ENCODE peak calls at places on chromosome X, in four cellular contexts. One of them, this sample, is unnamed.

GRCh38 chrX:107773206-107773605 is 2.4 kb downstream of the TSC22D3 start:
- DNase-seq in GM23338: peak
- DNase-seq in GM23248: no peak
- DNase-seq in astrocyte: no peak
- DNase-seq in this sample: no peak

GRCh38 chrX:141185366-141185765 is 8.4 kb upstream of the LDOC1 start:
- DNase-seq in GM23338: no peak
- DNase-seq in GM23248: no peak
- DNase-seq in astrocyte: no peak
- DNase-seq in this sample: no peak

GRCh38 chrX:38811515-38812239 is 10.4 kb downstream of the MID1IP1 start:
- DNase-seq in GM23248: no peak
- DNase-seq in GM23338: no peak
- DNase-seq in astrocyte: peak
- DNase-seq in this sample: no peak

GRCh38 chrX:17967888-17968287 is 106.8 kb upstream of the RAI2 start:
- DNase-seq in astrocyte: no peak
- DNase-seq in GM23248: no peak
- DNase-seq in GM23338: peak
- DNase-seq in this sample: no peak

GRCh38 chrX:46330981-46331380 is 214.2 kb downstream of the ZNF674 start:
- DNase-seq in astrocyte: no peak
- DNase-seq in GM23338: no peak
- DNase-seq in GM23248: no peak
- DNase-seq in this sample: no peak

GRCh38 chrX:30561191-30561590 is 16.4 kb downstream of the TASL start:
- DNase-seq in GM23248: no peak
- DNase-seq in GM23338: no peak
- DNase-seq in astrocyte: no peak
- DNase-seq in this sample: no peak

GRCh38 chrX:134004038-134004437 is 18.6 kb upstream of the GPC3 start:
- DNase-seq in GM23338: no peak
- DNase-seq in astrocyte: peak
- DNase-seq in GM23248: peak
- DNase-seq in this sample: no peak

GRCh38 chrX:46979340-46979739 is 67.1 kb downstream of the JADE3 start:
- DNase-seq in GM23338: no peak
- DNase-seq in GM23248: peak
- DNase-seq in astrocyte: peak
- DNase-seq in this sample: no peak

GRCh38 chrX:83508006-83508405 is at the start of gene POU3F4:
- DNase-seq in GM23248: peak
- DNase-seq in GM23338: peak
- DNase-seq in astrocyte: peak
- DNase-seq in this sample: no peak

GRCh38 chrX:120536056-120536455 is 24.7 kb downstream of the CUL4B start:
- DNase-seq in astrocyte: no peak
- DNase-seq in GM23248: no peak
- DNase-seq in GM23338: no peak
- DNase-seq in this sample: no peak

GRCh38 chrX:139834879-139835278 is 98.0 kb downstream of the ATP11C start:
- DNase-seq in astrocyte: no peak
- DNase-seq in GM23248: no peak
- DNase-seq in GM23338: no peak
- DNase-seq in this sample: no peak

GRCh38 chrX:1170243-1170642 is 42.2 kb downstream of the CRLF2 start:
- DNase-seq in GM23338: no peak
- DNase-seq in astrocyte: no peak
- DNase-seq in GM23248: no peak
- DNase-seq in this sample: no peak

GRCh38 chrX:45712067-45712466 is 511.4 kb upstream of the DIPK2B start:
- DNase-seq in GM23338: no peak
- DNase-seq in GM23248: peak
- DNase-seq in astrocyte: peak
- DNase-seq in this sample: no peak

GRCh38 chrX:110914281-110914680 is 118.7 kb upstream of the CHRDL1 start:
- DNase-seq in GM23248: no peak
- DNase-seq in astrocyte: peak
- DNase-seq in GM23338: no peak
- DNase-seq in this sample: no peak

GRCh38 chrX:136920001-136920400 is 39.5 kb upstream of the RBMX start:
- DNase-seq in GM23248: no peak
- DNase-seq in astrocyte: no peak
- DNase-seq in GM23338: no peak
- DNase-seq in this sample: no peak

GRCh38 chrX:129663171-129663570 is 8.4 kb upstream of the APLN start:
- DNase-seq in GM23338: no peak
- DNase-seq in GM23248: no peak
- DNase-seq in astrocyte: no peak
- DNase-seq in this sample: no peak

GRCh38 chrX:133654801-133655200 is 239.5 kb upstream of the GPC4 start:
- DNase-seq in astrocyte: peak
- DNase-seq in GM23338: no peak
- DNase-seq in GM23248: peak
- DNase-seq in this sample: no peak

DNA sequence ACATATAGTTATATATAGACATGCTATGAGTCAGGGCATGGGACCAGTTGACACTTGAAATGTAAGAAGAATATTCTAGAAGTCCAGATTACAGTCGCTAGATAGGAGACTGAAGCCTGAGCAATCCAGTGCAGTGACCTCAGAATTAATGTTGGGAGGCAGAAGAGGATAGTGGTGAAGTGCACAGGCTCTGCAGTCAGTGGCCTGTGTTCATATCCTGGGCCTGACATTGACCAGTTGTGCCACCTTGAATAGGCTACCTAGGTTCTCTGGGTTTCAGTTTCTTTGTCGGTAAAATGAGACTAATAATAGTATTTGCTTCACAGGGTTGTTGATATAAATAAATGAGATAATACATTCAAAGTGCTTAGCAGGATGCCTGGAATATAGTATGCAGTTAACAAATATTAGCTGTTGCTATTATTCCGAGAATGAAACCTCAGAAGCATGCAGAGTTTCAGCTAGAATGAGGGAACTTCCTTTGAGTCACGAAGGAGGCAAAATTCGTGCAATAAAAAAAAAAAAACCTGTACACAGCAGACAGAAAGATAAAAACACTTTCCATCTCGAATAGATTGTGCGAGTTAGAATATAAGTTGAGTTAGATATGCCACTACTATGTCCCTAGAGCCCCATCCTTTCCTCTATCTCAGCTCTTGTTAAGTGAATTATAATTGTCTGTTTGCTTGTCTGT is 4.0 kb upstream of the SH2D1A start:
- DNase-seq in astrocyte: no peak
- DNase-seq in GM23338: no peak
- DNase-seq in GM23248: no peak
- DNase-seq in this sample: no peak
- H3K4me3 ChIP-seq in astrocyte: no peak
- H3K4me3 ChIP-seq in GM23338: no peak
- H3K4me3 ChIP-seq in GM23248: no peak
- H3K4me3 ChIP-seq in this sample: no peak

GRCh38 chrX:56268888-56269287 is 36.7 kb downstream of the KLF8 start:
- DNase-seq in GM23248: no peak
- DNase-seq in astrocyte: no peak
- DNase-seq in GM23338: no peak
- DNase-seq in this sample: no peak
- TF ChIP-seq EZH2 in GM23248: no peak
- TF ChIP-seq EZH2 in astrocyte: no peak
- TF ChIP-seq EZH2 in GM23338: no peak
- TF ChIP-seq EZH2 in this sample: no peak

GRCh38 chrX:10022580-10023245 is 55.6 kb downstream of the CLDN34 start:
- DNase-seq in GM23248: peak
- DNase-seq in astrocyte: peak
- DNase-seq in GM23338: no peak
- DNase-seq in this sample: no peak

GRCh38 chrX:10021461-10022272 is 54.5 kb downstream of the CLDN34 start:
- DNase-seq in GM23338: no peak
- DNase-seq in GM23248: peak
- DNase-seq in astrocyte: peak
- DNase-seq in this sample: no peak

GRCh38 chrX:10025742-10026493 is 58.8 kb downstream of the CLDN34 start:
- DNase-seq in GM23248: no peak
- DNase-seq in astrocyte: no peak
- DNase-seq in GM23338: no peak
- DNase-seq in this sample: no peak

GRCh38 chrX:10023821-10024220 is 56.7 kb downstream of the CLDN34 start:
- DNase-seq in GM23248: no peak
- DNase-seq in astrocyte: no peak
- DNase-seq in GM23338: no peak
- DNase-seq in this sample: no peak

GRCh38 chrX:10022273-10022541 is 55.0 kb downstream of the CLDN34 start:
- DNase-seq in GM23338: no peak
- DNase-seq in GM23248: no peak
- DNase-seq in astrocyte: no peak
- DNase-seq in this sample: no peak
- H3K27ac ChIP-seq in GM23338: no peak
- H3K27ac ChIP-seq in GM23248: no peak
- H3K27ac ChIP-seq in astrocyte: peak
- H3K27ac ChIP-seq in this sample: no peak

GRCh38 chrX:67545772-67546495 is 2.1 kb downstream of the AR start:
- DNase-seq in GM23338: peak
- DNase-seq in GM23248: peak
- DNase-seq in astrocyte: no peak
- DNase-seq in this sample: no peak
- H3K4me3 ChIP-seq in GM23338: peak
- H3K4me3 ChIP-seq in GM23248: peak
- H3K4me3 ChIP-seq in astrocyte: peak
- H3K4me3 ChIP-seq in this sample: peak

GRCh38 chrX:40150503-40150902 is 52.7 kb upstream of the BCOR start:
- DNase-seq in astrocyte: no peak
- DNase-seq in GM23338: peak
- DNase-seq in GM23248: no peak
- DNase-seq in this sample: no peak

GRCh38 chrX:40148439-40149285 is 50.9 kb upstream of the BCOR start:
- DNase-seq in astrocyte: no peak
- DNase-seq in GM23248: no peak
- DNase-seq in GM23338: peak
- DNase-seq in this sample: no peak

GRCh38 chrX:40147399-40148188 is 49.8 kb upstream of the BCOR start:
- DNase-seq in GM23248: no peak
- DNase-seq in astrocyte: no peak
- DNase-seq in GM23338: peak
- DNase-seq in this sample: no peak

GRCh38 chrX:40148189-40148438 is 50.4 kb upstream of the BCOR start:
- DNase-seq in GM23248: no peak
- DNase-seq in astrocyte: no peak
- DNase-seq in GM23338: no peak
- DNase-seq in this sample: no peak

GRCh38 chrX:40149286-40150175 is 51.8 kb upstream of the BCOR start:
- DNase-seq in GM23338: peak
- DNase-seq in astrocyte: no peak
- DNase-seq in GM23248: no peak
- DNase-seq in this sample: no peak
- TF ChIP-seq EZH2 in GM23338: no peak
- TF ChIP-seq EZH2 in astrocyte: no peak
- TF ChIP-seq EZH2 in GM23248: no peak
- TF ChIP-seq EZH2 in this sample: no peak

DNA sequence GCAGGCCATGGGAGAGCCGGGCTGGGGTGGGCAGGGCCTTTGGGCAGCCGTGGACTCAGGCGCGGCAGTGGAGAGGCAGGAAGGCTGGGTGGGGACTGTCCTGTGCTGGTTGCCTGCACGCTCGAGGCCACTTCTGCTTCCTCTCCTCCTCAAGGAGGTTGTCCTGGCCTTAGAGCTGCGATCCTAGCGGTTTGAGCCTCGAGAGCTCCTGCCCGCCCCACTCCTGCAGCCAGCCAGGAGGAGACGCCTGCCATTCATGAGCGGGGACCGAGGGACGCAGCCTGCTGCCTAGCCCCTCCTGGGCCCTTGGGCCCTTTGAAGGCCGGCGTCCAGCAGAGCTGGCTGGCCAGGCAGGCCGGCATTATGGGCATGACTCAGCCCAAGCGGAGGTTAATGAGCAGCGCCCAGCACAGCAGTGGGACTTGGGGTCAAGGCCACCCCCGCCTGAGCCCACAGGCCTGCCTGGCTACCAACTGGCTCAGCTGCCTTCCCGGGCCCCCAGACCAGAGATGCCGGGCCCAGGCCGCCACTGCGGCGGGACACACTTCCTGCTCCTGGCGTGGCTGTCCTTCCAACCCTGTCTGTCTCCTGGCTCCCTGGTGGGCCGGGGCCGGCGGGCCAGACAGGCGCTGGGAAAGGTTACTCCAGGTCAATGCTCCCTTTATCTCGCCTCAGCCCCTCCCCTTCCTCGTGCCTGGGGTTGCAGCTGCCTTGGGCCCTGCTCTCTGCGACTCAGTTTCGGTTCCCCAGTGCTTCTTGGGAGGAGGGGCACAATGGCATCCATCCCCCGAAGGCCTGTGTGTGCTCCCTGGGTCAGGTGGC is 1.8 kb downstream of the ABCD1 start:
- DNase-seq in GM23248: peak
- DNase-seq in GM23338: peak
- DNase-seq in astrocyte: peak
- DNase-seq in this sample: no peak
- H3K27ac ChIP-seq in GM23248: peak
- H3K27ac ChIP-seq in GM23338: peak
- H3K27ac ChIP-seq in astrocyte: peak
- H3K27ac ChIP-seq in this sample: peak

GRCh38 chrX:63475200-63475599 is 124.1 kb upstream of the SPIN4 start:
- DNase-seq in GM23338: peak
- DNase-seq in GM23248: no peak
- DNase-seq in astrocyte: no peak
- DNase-seq in this sample: peak
- H3K4me3 ChIP-seq in GM23338: no peak
- H3K4me3 ChIP-seq in GM23248: no peak
- H3K4me3 ChIP-seq in astrocyte: no peak
- H3K4me3 ChIP-seq in this sample: no peak